ENCODE peak calls at places on chromosome 21, in six cellular contexts. One of them, this sample, is unnamed.

GRCh38 chr21:16285646-16286223 is 556.0 kb downstream of the USP25 start:
- DNase-seq in WERI-Rb-1: no peak
- DNase-seq in upper lobe of right lung: no peak
- DNase-seq in fibroblast of lung: peak; percentile 18
- DNase-seq in astrocyte of the cerebellum: no peak
- DNase-seq in gastrocnemius medialis: no peak
- DNase-seq in this sample: no peak

GRCh38 chr21:38857152-38857825 is 51.6 kb downstream of the ETS2 start:
- DNase-seq in WERI-Rb-1: no peak
- DNase-seq in upper lobe of right lung: no peak
- DNase-seq in fibroblast of lung: no peak
- DNase-seq in astrocyte of the cerebellum: no peak
- DNase-seq in gastrocnemius medialis: peak; percentile 88
- DNase-seq in this sample: no peak

GRCh38 chr21:40049031-40049958 is 182.1 kb downstream of the PCP4 start:
- DNase-seq in WERI-Rb-1: no peak
- DNase-seq in upper lobe of right lung: no peak
- DNase-seq in fibroblast of lung: peak; percentile 84
- DNase-seq in astrocyte of the cerebellum: peak; percentile 46
- DNase-seq in gastrocnemius medialis: no peak
- DNase-seq in this sample: no peak

GRCh38 chr21:39087976-39088370 is 95.3 kb downstream of the PSMG1 start:
- DNase-seq in WERI-Rb-1: no peak
- DNase-seq in upper lobe of right lung: no peak
- DNase-seq in fibroblast of lung: no peak
- DNase-seq in astrocyte of the cerebellum: no peak
- DNase-seq in gastrocnemius medialis: peak; percentile 64
- DNase-seq in this sample: no peak

GRCh38 chr21:9837946-9838801 is 683.2 kb upstream of the TPTE start:
- DNase-seq in WERI-Rb-1: peak; percentile 45
- DNase-seq in upper lobe of right lung: peak; percentile 71
- DNase-seq in fibroblast of lung: no peak
- DNase-seq in astrocyte of the cerebellum: no peak
- DNase-seq in gastrocnemius medialis: no peak
- DNase-seq in this sample: no peak

GRCh38 chr21:25997788-25998611 is 172.6 kb downstream of the APP start:
- DNase-seq in WERI-Rb-1: peak; percentile 73
- DNase-seq in upper lobe of right lung: no peak
- DNase-seq in fibroblast of lung: no peak
- DNase-seq in astrocyte of the cerebellum: no peak
- DNase-seq in gastrocnemius medialis: no peak
- DNase-seq in this sample: no peak

GRCh38 chr21:39613029-39613934 is 542 bp downstream of the B3GALT5 start:
- DNase-seq in WERI-Rb-1: no peak
- DNase-seq in upper lobe of right lung: no peak
- DNase-seq in fibroblast of lung: peak; percentile 35
- DNase-seq in astrocyte of the cerebellum: no peak
- DNase-seq in gastrocnemius medialis: no peak
- DNase-seq in this sample: no peak

GRCh38 chr21:26945916-26946315 is 21.0 kb downstream of the ADAMTS5 start:
- DNase-seq in WERI-Rb-1: no peak
- DNase-seq in upper lobe of right lung: no peak
- DNase-seq in fibroblast of lung: peak; percentile 12
- DNase-seq in astrocyte of the cerebellum: no peak
- DNase-seq in gastrocnemius medialis: peak; percentile 26
- DNase-seq in this sample: no peak

GRCh38 chr21:37899141-37899540 is 17.1 kb downstream of the KCNJ6 start:
- DNase-seq in WERI-Rb-1: no peak
- DNase-seq in upper lobe of right lung: no peak
- DNase-seq in fibroblast of lung: no peak
- DNase-seq in astrocyte of the cerebellum: no peak
- DNase-seq in gastrocnemius medialis: no peak
- DNase-seq in this sample: no peak

GRCh38 chr21:37445228-37445627 is 78.7 kb downstream of the DYRK1A start:
- DNase-seq in WERI-Rb-1: no peak
- DNase-seq in upper lobe of right lung: no peak
- DNase-seq in fibroblast of lung: peak; percentile 79
- DNase-seq in astrocyte of the cerebellum: no peak
- DNase-seq in gastrocnemius medialis: no peak
- DNase-seq in this sample: no peak

GRCh38 chr21:46226920-46227599 is 1.5 kb downstream of the LSS start:
- DNase-seq in WERI-Rb-1: no peak
- DNase-seq in upper lobe of right lung: peak; percentile 48
- DNase-seq in fibroblast of lung: peak; percentile 27
- DNase-seq in astrocyte of the cerebellum: no peak
- DNase-seq in gastrocnemius medialis: no peak
- DNase-seq in this sample: no peak

GRCh38 chr21:37505963-37506362 is 139.4 kb downstream of the DYRK1A start:
- DNase-seq in WERI-Rb-1: no peak
- DNase-seq in upper lobe of right lung: no peak
- DNase-seq in fibroblast of lung: no peak
- DNase-seq in astrocyte of the cerebellum: no peak
- DNase-seq in gastrocnemius medialis: no peak
- DNase-seq in this sample: no peak

GRCh38 chr21:37257526-37257966 is 9.6 kb downstream of the VPS26C start:
- DNase-seq in WERI-Rb-1: peak; percentile 71
- DNase-seq in upper lobe of right lung: peak; percentile 71
- DNase-seq in fibroblast of lung: peak; percentile 33
- DNase-seq in astrocyte of the cerebellum: no peak
- DNase-seq in gastrocnemius medialis: no peak
- DNase-seq in this sample: no peak

GRCh38 chr21:17523007-17523451 is 10.2 kb downstream of the CXADR start:
- DNase-seq in WERI-Rb-1: no peak
- DNase-seq in upper lobe of right lung: no peak
- DNase-seq in fibroblast of lung: no peak
- DNase-seq in astrocyte of the cerebellum: no peak
- DNase-seq in gastrocnemius medialis: no peak
- DNase-seq in this sample: no peak

GRCh38 chr21:34524671-34525601 is 12.9 kb upstream of the KCNE1 start:
- DNase-seq in WERI-Rb-1: peak; percentile 68
- DNase-seq in upper lobe of right lung: no peak
- DNase-seq in fibroblast of lung: peak; percentile 85
- DNase-seq in astrocyte of the cerebellum: peak; percentile 52
- DNase-seq in gastrocnemius medialis: no peak
- DNase-seq in this sample: no peak
- TF ChIP-seq CTCF in WERI-Rb-1: no peak
- TF ChIP-seq CTCF in upper lobe of right lung: no peak
- TF ChIP-seq CTCF in fibroblast of lung: no peak
- TF ChIP-seq CTCF in astrocyte of the cerebellum: no peak
- TF ChIP-seq CTCF in gastrocnemius medialis: no peak
- TF ChIP-seq CTCF in this sample: no peak

GRCh38 chr21:34986561-34987533 is 62.3 kb downstream of the RUNX1 start:
- DNase-seq in WERI-Rb-1: no peak
- DNase-seq in upper lobe of right lung: no peak
- DNase-seq in fibroblast of lung: peak; percentile 98
- DNase-seq in astrocyte of the cerebellum: peak; percentile 84
- DNase-seq in gastrocnemius medialis: no peak
- DNase-seq in this sample: no peak

GRCh38 chr21:34981793-34982192 is 67.3 kb downstream of the RUNX1 start:
- DNase-seq in WERI-Rb-1: no peak
- DNase-seq in upper lobe of right lung: no peak
- DNase-seq in fibroblast of lung: no peak
- DNase-seq in astrocyte of the cerebellum: no peak
- DNase-seq in gastrocnemius medialis: no peak
- DNase-seq in this sample: no peak

GRCh38 chr21:34984356-34984755 is 64.7 kb downstream of the RUNX1 start:
- DNase-seq in WERI-Rb-1: no peak
- DNase-seq in upper lobe of right lung: no peak
- DNase-seq in fibroblast of lung: no peak
- DNase-seq in astrocyte of the cerebellum: no peak
- DNase-seq in gastrocnemius medialis: no peak
- DNase-seq in this sample: no peak

GRCh38 chr21:34980423-34981115 is 68.5 kb downstream of the RUNX1 start:
- DNase-seq in WERI-Rb-1: no peak
- DNase-seq in upper lobe of right lung: no peak
- DNase-seq in fibroblast of lung: peak; percentile 65
- DNase-seq in astrocyte of the cerebellum: no peak
- DNase-seq in gastrocnemius medialis: no peak
- DNase-seq in this sample: no peak

DNA sequence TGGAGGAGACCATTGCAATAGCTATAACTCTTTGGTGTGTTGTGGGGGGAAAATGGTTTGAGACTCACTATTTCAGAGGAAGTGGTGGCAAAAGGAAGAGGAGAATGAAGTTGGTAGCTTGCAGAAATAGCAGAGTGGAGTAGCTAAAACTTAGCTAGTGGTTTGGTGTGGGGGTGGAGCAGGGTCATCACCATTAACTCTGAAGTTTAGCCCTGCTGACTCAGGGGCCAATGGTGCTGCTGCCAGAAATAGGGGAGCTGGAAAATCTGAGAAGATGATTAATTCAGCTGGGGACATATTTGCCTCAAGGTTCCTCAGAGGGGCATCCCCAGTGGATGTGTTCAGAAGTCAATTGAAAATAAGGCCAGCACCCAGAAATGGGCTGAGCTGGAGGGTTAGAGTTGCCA is 65.4 kb downstream of the RUNX1 start:
- DNase-seq in WERI-Rb-1: no peak
- DNase-seq in upper lobe of right lung: no peak
- DNase-seq in fibroblast of lung: peak; percentile 86
- DNase-seq in astrocyte of the cerebellum: no peak
- DNase-seq in gastrocnemius medialis: no peak
- DNase-seq in this sample: no peak
- H3K4me3 ChIP-seq in WERI-Rb-1: no peak overlapping the region
- H3K4me3 ChIP-seq in upper lobe of right lung: no peak overlapping the region
- H3K4me3 ChIP-seq in fibroblast of lung: no peak overlapping the region
- H3K4me3 ChIP-seq in astrocyte of the cerebellum: no peak overlapping the region
- H3K4me3 ChIP-seq in gastrocnemius medialis: no peak overlapping the region
- H3K4me3 ChIP-seq in this sample: no peak overlapping the region

GRCh38 chr21:34670220-34670961 is 1.6 kb downstream of the CLIC6 start:
- DNase-seq in WERI-Rb-1: no peak
- DNase-seq in upper lobe of right lung: peak; percentile 72
- DNase-seq in fibroblast of lung: peak; percentile 9
- DNase-seq in astrocyte of the cerebellum: no peak
- DNase-seq in gastrocnemius medialis: no peak
- DNase-seq in this sample: no peak

GRCh38 chr21:34671891-34672290 is 3.1 kb downstream of the CLIC6 start:
- DNase-seq in WERI-Rb-1: no peak
- DNase-seq in upper lobe of right lung: no peak
- DNase-seq in fibroblast of lung: no peak
- DNase-seq in astrocyte of the cerebellum: no peak
- DNase-seq in gastrocnemius medialis: no peak
- DNase-seq in this sample: no peak

GRCh38 chr21:34670962-34671348 is 2.2 kb downstream of the CLIC6 start:
- DNase-seq in WERI-Rb-1: no peak
- DNase-seq in upper lobe of right lung: no peak
- DNase-seq in fibroblast of lung: no peak
- DNase-seq in astrocyte of the cerebellum: no peak
- DNase-seq in gastrocnemius medialis: no peak
- DNase-seq in this sample: no peak

GRCh38 chr21:34673006-34673405 is 4.2 kb downstream of the CLIC6 start:
- DNase-seq in WERI-Rb-1: no peak
- DNase-seq in upper lobe of right lung: no peak
- DNase-seq in fibroblast of lung: no peak
- DNase-seq in astrocyte of the cerebellum: no peak
- DNase-seq in gastrocnemius medialis: no peak
- DNase-seq in this sample: no peak

DNA sequence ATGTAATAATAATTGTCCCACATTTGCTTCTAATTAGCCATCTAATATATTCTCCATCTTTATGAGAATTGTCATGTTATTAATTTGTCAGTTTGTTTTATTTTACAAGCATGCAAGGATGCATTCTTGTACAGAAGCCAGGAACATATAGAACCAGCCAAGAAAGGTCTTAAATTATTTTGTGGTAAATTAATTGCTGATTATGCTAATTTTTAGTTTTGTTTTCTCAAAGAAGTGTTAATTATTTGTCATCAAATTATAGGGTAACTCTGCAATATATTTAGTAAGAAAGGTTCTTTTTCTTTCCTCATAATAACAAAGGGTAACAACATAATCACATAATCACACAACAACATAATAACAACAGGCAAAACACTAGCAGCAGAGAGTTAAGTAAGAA is 5.7 kb downstream of the CLIC6 start:
- DNase-seq in WERI-Rb-1: no peak
- DNase-seq in upper lobe of right lung: no peak
- DNase-seq in fibroblast of lung: no peak
- DNase-seq in astrocyte of the cerebellum: no peak
- DNase-seq in gastrocnemius medialis: no peak
- DNase-seq in this sample: no peak
- TF ChIP-seq CTCF in WERI-Rb-1: no peak
- TF ChIP-seq CTCF in upper lobe of right lung: no peak
- TF ChIP-seq CTCF in fibroblast of lung: no peak
- TF ChIP-seq CTCF in astrocyte of the cerebellum: no peak
- TF ChIP-seq CTCF in gastrocnemius medialis: no peak
- TF ChIP-seq CTCF in this sample: no peak

GRCh38 chr21:44764319-44765230 is 37.0 kb downstream of the UBE2G2 start:
- DNase-seq in WERI-Rb-1: peak; percentile 79
- DNase-seq in upper lobe of right lung: peak; percentile 54
- DNase-seq in fibroblast of lung: no peak
- DNase-seq in astrocyte of the cerebellum: no peak
- DNase-seq in gastrocnemius medialis: no peak
- DNase-seq in this sample: no peak

GRCh38 chr21:44765231-44766013 is 36.2 kb downstream of the UBE2G2 start:
- DNase-seq in WERI-Rb-1: peak; percentile 13
- DNase-seq in upper lobe of right lung: peak; percentile 57
- DNase-seq in fibroblast of lung: no peak
- DNase-seq in astrocyte of the cerebellum: no peak
- DNase-seq in gastrocnemius medialis: no peak
- DNase-seq in this sample: no peak

GRCh38 chr21:44766014-44766817 is 35.4 kb downstream of the UBE2G2 start:
- DNase-seq in WERI-Rb-1: peak; percentile 43
- DNase-seq in upper lobe of right lung: peak; percentile 57
- DNase-seq in fibroblast of lung: no peak
- DNase-seq in astrocyte of the cerebellum: no peak
- DNase-seq in gastrocnemius medialis: no peak
- DNase-seq in this sample: no peak

GRCh38 chr21:44766818-44767354 is 34.7 kb downstream of the UBE2G2 start:
- DNase-seq in WERI-Rb-1: peak; percentile 8
- DNase-seq in upper lobe of right lung: peak; percentile 51
- DNase-seq in fibroblast of lung: no peak
- DNase-seq in astrocyte of the cerebellum: no peak
- DNase-seq in gastrocnemius medialis: no peak
- DNase-seq in this sample: no peak

GRCh38 chr21:44767834-44768831 is 33.5 kb downstream of the UBE2G2 start:
- DNase-seq in WERI-Rb-1: peak; percentile 7
- DNase-seq in upper lobe of right lung: peak; percentile 52
- DNase-seq in fibroblast of lung: no peak
- DNase-seq in astrocyte of the cerebellum: no peak
- DNase-seq in gastrocnemius medialis: no peak
- DNase-seq in this sample: no peak
- H3K4me3 ChIP-seq in WERI-Rb-1: no peak overlapping the region
- H3K4me3 ChIP-seq in upper lobe of right lung: no peak overlapping the region
- H3K4me3 ChIP-seq in fibroblast of lung: no peak overlapping the region
- H3K4me3 ChIP-seq in astrocyte of the cerebellum: no peak overlapping the region
- H3K4me3 ChIP-seq in gastrocnemius medialis: no peak overlapping the region
- H3K4me3 ChIP-seq in this sample: no peak overlapping the region

DNA sequence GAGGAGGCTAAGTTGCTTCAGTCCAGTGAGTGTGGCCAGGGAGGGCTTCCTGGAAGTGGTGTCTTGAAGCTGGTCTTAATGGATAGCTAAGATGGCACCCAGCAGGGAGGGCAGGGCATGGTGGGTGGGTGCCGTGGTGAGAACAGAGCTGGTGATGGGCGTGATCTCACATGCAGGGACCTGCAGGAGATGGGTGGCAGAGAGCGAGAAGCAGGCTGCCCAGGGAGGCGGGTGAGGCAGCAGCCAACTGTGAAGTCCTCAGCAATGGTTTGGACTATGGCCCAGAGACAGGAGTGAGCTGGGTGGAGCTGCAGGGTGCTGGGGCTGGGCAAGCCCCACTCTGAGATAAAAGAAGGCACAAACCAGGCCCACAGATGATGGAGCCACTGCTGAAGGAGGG is 50.7 kb downstream of the UMODL1 start:
- DNase-seq in WERI-Rb-1: no peak
- DNase-seq in upper lobe of right lung: no peak
- DNase-seq in fibroblast of lung: no peak
- DNase-seq in astrocyte of the cerebellum: no peak
- DNase-seq in gastrocnemius medialis: no peak
- DNase-seq in this sample: no peak
- TF ChIP-seq CTCF in WERI-Rb-1: no peak
- TF ChIP-seq CTCF in upper lobe of right lung: no peak
- TF ChIP-seq CTCF in fibroblast of lung: no peak
- TF ChIP-seq CTCF in astrocyte of the cerebellum: no peak
- TF ChIP-seq CTCF in gastrocnemius medialis: no peak
- TF ChIP-seq CTCF in this sample: no peak